ENCODE peak calls at places on chromosomes 4 and X, in ten cellular contexts. X, M, P, D, C, J, A, R, F and N are unnamed samples.

GRCh38 chr4:25234390-25235367 is 846 bp downstream of the PI4K2B start:
- DNase-seq in X (peak; percentile 69), M (peak; percentile 61), P (peak; percentile 78), D (peak; percentile 87), C (peak; percentile 87), J (peak; percentile 79), A (peak; percentile 26), R (peak; percentile 68), F (peak; percentile 47), N (peak; percentile 85)

GRCh38 chrX:75421688-75422087 is 101.1 kb downstream of the ZDHHC15 start:
- DNase-seq in X (no peak), M (no peak), P (no peak), D (no peak), C (no peak), J (no peak), A (no peak), R (no peak), F (no peak), N (no peak)

GRCh38 chr4:8007581-8007980 is 67.9 kb upstream of the AFAP1 start:
- DNase-seq in X (no peak), M (no peak), P (no peak), D (no peak), C (no peak), J (no peak), A (no peak), R (no peak), F (no peak), N (no peak)

GRCh38 chr4:53646792-53647191 is 55.5 kb upstream of the LNX1 start:
- DNase-seq in X (no peak), M (no peak), P (no peak), D (no peak), C (no peak), J (no peak), A (no peak), R (no peak), F (no peak), N (no peak)

GRCh38 chr4:185394568-185395254 is 1.0 kb downstream of the LRP2BP start:
- DNase-seq in X (no peak), M (no peak), P (peak; percentile 34), D (no peak), C (no peak), J (no peak), A (no peak), R (no peak), F (no peak), N (peak; percentile 44)

GRCh38 chrX:14489437-14489836 is 39.9 kb upstream of the GLRA2 start:
- DNase-seq in X (no peak), M (no peak), P (no peak), D (no peak), C (no peak), J (no peak), A (no peak), R (no peak), F (no peak), N (no peak)

GRCh38 chrX:103360092-103360491 is 3.8 kb downstream of the TCEAL9 start:
- DNase-seq in X (no peak), M (no peak), P (no peak), D (no peak), C (peak; percentile 48), J (no peak), A (no peak), R (no peak), F (peak; percentile 57), N (no peak)

GRCh38 chr4:138952405-138952804 is 63.2 kb upstream of the NOCT start:
- DNase-seq in X (no peak), M (no peak), P (peak; percentile 50), D (peak; percentile 24), C (no peak), J (no peak), A (no peak), R (no peak), F (no peak), N (no peak)

GRCh38 chr4:31530555-31530954 is 810.4 kb downstream of the PCDH7 start:
- DNase-seq in X (no peak), M (no peak), P (no peak), D (no peak), C (no peak), J (no peak), A (no peak), R (no peak), F (no peak), N (no peak)

GRCh38 chrX:152824841-152825374 is 5.6 kb downstream of the CETN2 start:
- DNase-seq in X (no peak), M (no peak), P (peak; percentile 23), D (no peak), C (no peak), J (no peak), A (no peak), R (no peak), F (no peak), N (peak; percentile 30)

GRCh38 chr4:81042578-81043365 is 12.3 kb downstream of the BMP3 start:
- DNase-seq in X (no peak), M (no peak), P (no peak), D (no peak), C (no peak), J (no peak), A (no peak), R (no peak), F (no peak), N (no peak)

GRCh38 chr4:60737858-60738257 is 462.3 kb upstream of the ADGRL3 start:
- DNase-seq in X (no peak), M (no peak), P (no peak), D (no peak), C (peak; percentile 45), J (no peak), A (no peak), R (no peak), F (no peak), N (no peak)

GRCh38 chrX:16946971-16947562 is 609 bp downstream of the REPS2 start:
- DNase-seq in X (peak; percentile 66), M (no peak), P (no peak), D (no peak), C (no peak), J (no peak), A (no peak), R (peak; percentile 43), F (no peak), N (no peak)

GRCh38 chrX:47169273-47169672 is 24.3 kb downstream of the RBM10 start:
- DNase-seq in X (no peak), M (no peak), P (no peak), D (no peak), C (no peak), J (no peak), A (no peak), R (no peak), F (no peak), N (no peak)

GRCh38 chrX:42495139-42495538 is 282.8 kb downstream of the PPP1R2C start:
- DNase-seq in X (no peak), M (no peak), P (no peak), D (no peak), C (no peak), J (no peak), A (no peak), R (no peak), F (no peak), N (no peak)

GRCh38 chr4:153912296-153912695 is 123.4 kb upstream of the SFRP2 start:
- DNase-seq in X (no peak), M (no peak), P (no peak), D (no peak), C (no peak), J (no peak), A (no peak), R (no peak), F (no peak), N (no peak)
- TF ChIP-seq CTCF in X (no peak), M (no peak), P (no peak), D (no peak), C (no peak), J (no peak), A (no peak), R (no peak), F (no peak), N (no peak)

GRCh38 chr4:112327950-112328349 is 30.8 kb downstream of the ALPK1 start:
- DNase-seq in X (no peak), M (no peak), P (peak; percentile 35), D (peak; percentile 72), C (peak; percentile 73), J (peak; percentile 40), A (no peak), R (no peak), F (no peak), N (peak; percentile 75)
- TF ChIP-seq CTCF in X (no peak), M (peak; percentile 52), P (peak; percentile 21), D (peak; percentile 51), C (peak; percentile 46), J (peak; percentile 53), A (peak; percentile 41), R (no peak), F (peak; percentile 47), N (peak; percentile 39)

GRCh38 chrX:74230094-74230493 is 73.9 kb upstream of the ZCCHC13 start:
- DNase-seq in X (no peak), M (no peak), P (no peak), D (no peak), C (no peak), J (no peak), A (no peak), R (no peak), F (no peak), N (no peak)
- TF ChIP-seq CTCF in X (no peak), M (peak; percentile 9), P (no peak), D (no peak), C (no peak), J (no peak), A (no peak), R (no peak), F (no peak), N (no peak)

DNA sequence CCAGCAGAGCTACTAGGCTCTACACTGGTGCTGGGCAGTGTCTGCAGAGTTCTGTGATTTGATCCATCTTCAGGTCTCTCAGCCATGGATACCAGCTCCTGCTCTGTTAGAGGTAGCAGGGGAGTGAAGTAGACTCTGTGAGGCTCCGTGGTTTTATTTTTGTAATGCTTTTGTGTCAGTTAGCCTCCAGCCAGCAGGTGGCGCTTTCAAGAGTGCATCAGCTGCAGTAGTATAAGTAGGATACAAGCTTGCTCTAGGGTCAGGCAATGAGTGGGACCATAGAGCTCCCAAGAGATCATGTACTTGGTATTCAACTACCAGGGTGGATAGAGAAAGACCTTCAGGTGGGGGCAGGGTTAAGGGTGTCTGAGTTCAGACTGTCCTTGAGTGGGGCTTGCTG is 362.5 kb upstream of the TRAM1L1 start:
- DNase-seq in X (no peak), M (no peak), P (no peak), D (no peak), C (no peak), J (no peak), A (no peak), R (no peak), F (peak; percentile 37), N (no peak)
- TF ChIP-seq CTCF in X (no peak), M (no peak), P (no peak), D (peak; percentile 14), C (no peak), J (peak; percentile 51), A (no peak), R (no peak), F (peak; percentile 51), N (peak; percentile 7)

DNA sequence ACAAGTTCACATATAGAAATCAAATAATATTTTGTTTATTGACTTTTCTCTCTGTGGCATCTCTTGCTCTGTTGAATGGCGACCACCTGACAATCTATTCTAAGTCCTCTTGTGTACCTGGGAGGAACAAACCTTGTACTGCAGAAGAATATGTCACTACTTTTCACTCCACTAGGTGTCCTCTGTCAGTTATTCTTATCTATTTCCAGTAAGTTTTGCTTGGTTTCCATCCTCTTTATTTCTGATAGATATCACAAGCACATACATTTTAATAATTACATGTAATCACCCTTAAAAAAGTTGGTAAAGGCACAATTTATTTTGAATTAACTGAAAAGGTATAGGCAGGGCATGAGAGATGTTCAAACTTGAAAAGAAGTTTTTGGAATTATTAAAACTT is 238.4 kb downstream of the SNCA start:
- DNase-seq in X (no peak), M (no peak), P (peak; percentile 12), D (peak; percentile 33), C (peak; percentile 11), J (no peak), A (no peak), R (no peak), F (no peak), N (no peak)
- TF ChIP-seq CTCF in X (no peak), M (peak; percentile 18), P (no peak), D (peak; percentile 34), C (no peak), J (peak; percentile 27), A (no peak), R (no peak), F (peak; percentile 38), N (peak; percentile 24)